ENCODE peak calls at places on chromosomes 1 and 21, in five cellular contexts. M is astrocyte, I is IMR-90, L is neuronal stem cell, H is right atrium auricular region. X is an unnamed sample. For H3K36me3, the result is how much of the 10 kb centered on the place peaks cover.

GRCh38 chr1:3910769-3911520 is 10.9 kb upstream of the C1orf174 start:
- DNase-seq in M (no peak), H (no peak), I (peak), L (peak), X (peak)

GRCh38 chr1:39159224-39160036 is 45.1 kb upstream of the MACF1 start:
- DNase-seq in H (no peak), I (peak), M (peak), L (no peak), X (peak)

GRCh38 chr1:77375541-77375940 is 93.7 kb downstream of the AK5 start:
- DNase-seq in I (no peak), H (no peak), L (no peak), M (no peak), X (no peak)

GRCh38 chr21:29701676-29702075 is 238.1 kb downstream of the GRIK1 start:
- DNase-seq in M (no peak), H (no peak), I (no peak), L (no peak), X (no peak)

GRCh38 chr1:90725961-90726715 is 9.0 kb upstream of the BARHL2 start:
- DNase-seq in M (no peak), L (no peak), H (no peak), I (peak), X (no peak)

GRCh38 chr1:212557739-212558664 is 50.6 kb upstream of the ATF3 start:
- DNase-seq in I (peak), M (peak), L (peak), H (peak), X (peak)

GRCh38 chr1:86765073-86765472 is 60.7 kb downstream of the SH3GLB1 start:
- DNase-seq in H (no peak), L (no peak), I (no peak), M (no peak), X (no peak)

GRCh38 chr1:165683848-165684485 is 14.4 kb downstream of the ALDH9A1 start:
- DNase-seq in M (no peak), L (no peak), H (no peak), I (no peak), X (no peak)

GRCh38 chr1:94209425-94209824 is 28.0 kb downstream of the ARHGAP29 start:
- DNase-seq in I (peak), L (no peak), M (peak), H (no peak), X (no peak)

GRCh38 chr1:204114606-204115005 is 37.2 kb downstream of the ETNK2 start:
- DNase-seq in M (no peak), L (no peak), H (no peak), I (no peak), X (peak)

GRCh38 chr1:46284597-46285564 is 18.5 kb downstream of the LRRC41 start:
- DNase-seq in L (no peak), H (no peak), I (peak), M (no peak), X (no peak)

GRCh38 chr1:53899206-53899628 is 5.2 kb downstream of the DIO1 start:
- DNase-seq in M (peak), L (no peak), H (no peak), I (peak), X (no peak)

GRCh38 chr1:35894183-35894582 is 11.2 kb downstream of the AGO1 start:
- DNase-seq in L (no peak), I (peak), M (peak), H (peak), X (peak)

GRCh38 chr1:8473121-8473891 is 155.4 kb downstream of the SLC45A1 start:
- DNase-seq in L (no peak), H (no peak), I (no peak), M (no peak), X (no peak)

GRCh38 chr1:9689971-9690381 is 38.4 kb downstream of the PIK3CD start:
- DNase-seq in I (no peak), H (no peak), M (no peak), L (peak), X (no peak)

GRCh38 chr1:2391034-2391384 is 345 bp downstream of the MORN1 start:
- DNase-seq in L (no peak), M (no peak), H (no peak), I (no peak), X (no peak)

GRCh38 chr1:48208251-48208650 is 14.3 kb upstream of the SLC5A9 start:
- DNase-seq in L (no peak), H (no peak), I (no peak), M (no peak), X (no peak)

GRCh38 chr1:22189619-22190018 is 46.7 kb upstream of the WNT4 start:
- DNase-seq in I (no peak), M (no peak), L (no peak), H (no peak), X (no peak)

GRCh38 chr1:40658895-40659648 is 6.4 kb downstream of the RIMS3 start:
- DNase-seq in L (no peak), I (no peak), M (no peak), H (no peak), X (no peak)

GRCh38 chr1:67898033-67898726 is 64.9 kb upstream of the GNG12 start:
- DNase-seq in M (no peak), H (no peak), L (no peak), I (peak), X (peak)

GRCh38 chr1:223503348-223503747 is 110.1 kb downstream of the CCDC185 start:
- DNase-seq in M (no peak), L (no peak), H (no peak), I (no peak), X (no peak)

GRCh38 chr21:43921979-43922945 is 57.2 kb downstream of the AGPAT3 start:
- DNase-seq in I (peak), H (no peak), M (peak), L (no peak), X (no peak)

GRCh38 chr1:107195476-107195875 is 54.6 kb downstream of the NTNG1 start:
- DNase-seq in M (peak), L (no peak), H (no peak), I (no peak), X (no peak)

GRCh38 chr1:46689326-46689725 is 17.7 kb downstream of the TEX38 start:
- DNase-seq in H (no peak), I (no peak), L (no peak), M (peak), X (peak)

GRCh38 chr1:236176337-236177336 is 34.3 kb downstream of the GPR137B start:
- DNase-seq in I (peak), M (no peak), L (no peak), H (no peak), X (no peak)

GRCh38 chr1:236185687-236186086 is 43.3 kb downstream of the GPR137B start:
- DNase-seq in M (no peak), L (no peak), I (no peak), H (no peak), X (no peak)

GRCh38 chr1:236179634-236180033 is 37.3 kb downstream of the GPR137B start:
- DNase-seq in I (no peak), M (no peak), L (no peak), H (no peak), X (no peak)

GRCh38 chr1:236175642-236176336 is 33.5 kb downstream of the GPR137B start:
- DNase-seq in M (no peak), L (no peak), H (peak), I (no peak), X (no peak)

GRCh38 chr1:236181059-236181458 is 38.7 kb downstream of the GPR137B start:
- DNase-seq in H (no peak), I (peak), L (no peak), M (peak), X (no peak)
- H3K36me3 ChIP-seq in H (under half), I (under half), L (under half), M (under half), X (under half)

DNA sequence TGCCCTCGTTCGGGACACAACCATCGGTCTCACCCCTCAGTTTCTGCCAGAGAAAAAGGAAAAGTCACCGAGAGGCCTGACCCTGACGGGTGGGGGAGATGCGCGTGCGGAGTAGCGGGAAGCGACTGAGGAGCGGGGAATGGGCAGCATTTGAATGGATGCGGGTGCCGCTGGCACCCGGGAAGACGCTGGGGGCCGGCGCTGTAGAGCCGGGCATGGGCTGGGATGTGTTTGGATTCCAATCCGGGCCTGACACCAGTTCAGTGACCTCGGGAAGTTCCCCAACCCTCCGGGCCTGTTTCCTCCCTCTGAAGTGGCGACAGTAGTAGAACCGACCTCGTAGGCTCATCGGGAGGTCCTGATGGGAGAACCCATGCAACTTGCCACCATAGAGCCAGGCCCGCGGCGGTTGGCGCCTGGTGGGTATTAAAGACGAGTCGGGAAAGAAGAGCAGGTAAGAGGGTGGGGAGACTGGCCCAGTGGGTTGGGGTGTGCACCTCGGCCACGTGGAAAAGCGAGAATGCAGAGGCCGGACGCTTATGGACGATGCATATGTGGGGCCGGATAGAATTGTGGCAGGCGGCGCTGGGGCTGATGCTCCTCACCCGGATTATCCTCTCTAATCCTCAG is 622 bp upstream of the SLC16A1 start:
- DNase-seq in H (peak), I (no peak), M (no peak), L (no peak), X (peak)
- H3K36me3 ChIP-seq in H (under half), I (under half), M (under half), L (under half), X (under half)

GRCh38 chr1:32163405-32163804 is 16.1 kb upstream of the TXLNA start:
- DNase-seq in H (no peak), I (no peak), L (no peak), M (no peak), X (no peak)

GRCh38 chr1:32159189-32159588 is 20.3 kb upstream of the TXLNA start:
- DNase-seq in I (no peak), H (no peak), L (no peak), M (no peak), X (no peak)
- H3K36me3 ChIP-seq in I (half or more), H (half or more), L (under half), M (half or more), X (half or more)

GRCh38 chr1:42950146-42950480 is 8.6 kb downstream of the SLC2A1 start:
- DNase-seq in H (no peak), L (no peak), M (peak), I (peak), X (no peak)

GRCh38 chr1:42953182-42954180 is 5.2 kb downstream of the SLC2A1 start:
- DNase-seq in L (no peak), H (no peak), I (no peak), M (no peak), X (no peak)

GRCh38 chr1:42949312-42950145 is 9.1 kb downstream of the SLC2A1 start:
- DNase-seq in H (no peak), I (no peak), L (no peak), M (peak), X (no peak)

GRCh38 chr1:42952353-42953001 is 6.2 kb downstream of the SLC2A1 start:
- DNase-seq in H (no peak), L (no peak), M (no peak), I (no peak), X (peak)

DNA sequence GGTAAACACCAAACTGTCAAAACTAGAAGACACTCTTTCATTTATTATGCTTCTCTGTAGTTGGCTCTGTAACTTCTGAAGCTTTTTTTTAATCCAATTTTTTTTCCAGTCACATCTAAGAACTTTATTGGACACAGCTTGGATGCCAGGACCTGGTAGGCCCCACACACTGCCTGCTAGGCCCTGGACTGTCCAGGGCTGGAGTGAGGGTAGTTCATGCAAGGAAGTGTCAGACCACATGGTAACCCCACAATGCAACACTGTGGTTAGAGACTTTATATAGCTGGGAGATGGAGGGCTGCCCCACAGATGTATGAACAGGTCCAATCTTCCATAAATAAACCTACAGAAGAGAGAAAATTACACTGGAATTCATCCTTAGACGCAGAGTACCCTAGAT is 7.1 kb downstream of the SLC2A1 start:
- DNase-seq in H (no peak), M (no peak), L (no peak), I (no peak), X (no peak)
- H3K36me3 ChIP-seq in H (under half), M (under half), L (under half), I (under half), X (half or more)

DNA sequence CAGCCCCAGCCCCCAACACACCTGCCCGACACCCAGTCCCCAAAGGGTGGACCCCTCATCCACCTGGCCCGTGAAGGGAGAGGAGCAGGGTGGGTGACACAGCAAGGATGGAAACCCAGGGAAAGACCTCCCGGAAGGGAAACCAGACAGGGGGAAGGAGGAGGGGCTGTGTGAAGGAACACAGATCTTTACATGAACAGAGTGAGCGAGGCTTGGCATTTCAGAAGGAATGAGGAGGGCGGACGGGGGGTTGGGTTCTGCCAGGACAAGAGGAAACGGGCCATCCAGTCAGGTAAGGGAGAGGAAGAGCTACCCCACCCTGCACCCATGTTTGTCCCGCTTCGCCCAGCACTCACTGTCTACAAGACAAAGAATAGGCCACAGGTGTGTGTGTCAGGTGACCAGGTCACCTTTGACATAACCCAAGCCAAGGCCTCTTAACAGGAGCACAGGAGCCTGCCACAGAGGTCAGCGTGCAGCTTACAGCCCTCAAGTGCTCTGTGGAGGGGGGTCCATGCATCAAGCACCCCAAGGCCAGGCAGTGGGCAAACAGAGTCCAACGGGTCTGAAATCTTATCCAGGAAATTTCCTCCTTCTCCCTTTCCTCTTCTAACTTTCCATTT is 18.0 kb upstream of the PRDM15 start:
- DNase-seq in H (no peak), L (no peak), M (no peak), I (no peak), X (no peak)
- H3K36me3 ChIP-seq in H (under half), L (under half), M (under half), I (under half), X (under half)

X was measured in trophoblast cell.